ENCODE peak calls at places on chromosomes 6 and 20, in four cellular contexts. W, L, T and E are unnamed samples.

GRCh38 chr6:29763491-29764289 is 40.5 kb downstream of the HLA-F start:
- DNase-seq in W (peak), L (peak), T (peak), E (peak)

GRCh38 chr20:4016349-4017050 is 1.1 kb upstream of the RNF24 start:
- DNase-seq in W (no peak), L (no peak), T (no peak), E (no peak)

GRCh38 chr20:9685011-9685410 is 153.9 kb downstream of the PAK5 start:
- DNase-seq in W (no peak), L (no peak), T (no peak), E (no peak)

GRCh38 chr6:40378071-40378724 is 209.0 kb downstream of the LRFN2 start:
- DNase-seq in W (no peak), L (no peak), T (no peak), E (no peak)

GRCh38 chr6:44742201-44742600 is 354.7 kb downstream of the CDC5L start:
- DNase-seq in W (no peak), L (no peak), T (no peak), E (no peak)

GRCh38 chr20:48721324-48722001 is 106.3 kb downstream of the PREX1 start:
- DNase-seq in W (no peak), L (peak), T (no peak), E (no peak)

GRCh38 chr6:114362396-114362795 is 19.6 kb upstream of the HS3ST5 start:
- DNase-seq in W (no peak), L (no peak), T (no peak), E (no peak)

GRCh38 chr20:708956-709355 is 33.4 kb upstream of the SCRT2 start:
- DNase-seq in W (no peak), L (no peak), T (no peak), E (no peak)

GRCh38 chr6:116945809-116946208 is 68.8 kb downstream of the RFX6 start:
- DNase-seq in W (no peak), L (peak), T (no peak), E (no peak)

GRCh38 chr6:149450679-149451360 is 34.0 kb downstream of the ZC3H12D start:
- DNase-seq in W (peak), L (no peak), T (no peak), E (peak)

GRCh38 chr20:2397091-2397490 is 16.4 kb downstream of the TGM6 start:
- DNase-seq in W (no peak), L (no peak), T (no peak), E (no peak)

GRCh38 chr20:52847739-52848359 is 124.3 kb upstream of the TSHZ2 start:
- DNase-seq in W (no peak), L (no peak), T (no peak), E (no peak)

GRCh38 chr6:9532621-9533557 is 882.0 kb downstream of the TFAP2A start:
- DNase-seq in W (peak), L (peak), T (no peak), E (peak)

GRCh38 chr6:29676981-29677601 is 3.9 kb downstream of the ZFP57 start:
- DNase-seq in W (peak), L (peak), T (no peak), E (peak)

GRCh38 chr6:44855562-44856494 is 468.3 kb downstream of the CDC5L start:
- DNase-seq in W (peak), L (peak), T (peak), E (peak)

GRCh38 chr6:161066511-161066910 is 74.9 kb downstream of the MAP3K4 start:
- DNase-seq in W (peak), L (no peak), T (peak), E (peak)

GRCh38 chr6:129845696-129846095 is 15.4 kb downstream of the TMEM244 start:
- DNase-seq in W (no peak), L (no peak), T (no peak), E (no peak)

GRCh38 chr6:34709386-34709785 is 12.8 kb upstream of the ILRUN start:
- DNase-seq in W (no peak), L (peak), T (peak), E (peak)

GRCh38 chr6:31534521-31535040 is 5.8 kb downstream of the MCCD1 start:
- DNase-seq in W (no peak), L (no peak), T (no peak), E (no peak)

GRCh38 chr20:36235892-36236785 is at the start of gene AAR2:
- DNase-seq in W (peak), L (peak), T (peak), E (peak)

GRCh38 chr6:12614468-12614867 is 102.1 kb upstream of the PHACTR1 start:
- DNase-seq in W (peak), L (peak), T (no peak), E (peak)

GRCh38 chr6:11770546-11771466 is 7.8 kb downstream of the ADTRP start:
- DNase-seq in W (peak), L (peak), T (peak), E (peak)

GRCh38 chr20:62018437-62019143 is 47.1 kb downstream of the TAF4 start:
- DNase-seq in W (no peak), L (no peak), T (no peak), E (no peak)

GRCh38 chr6:71298459-71298858 is 9.8 kb downstream of the OGFRL1 start:
- DNase-seq in W (no peak), L (no peak), T (no peak), E (no peak)

GRCh38 chr6:14035448-14035847 is 82.1 kb upstream of the CD83 start:
- DNase-seq in W (peak), L (peak), T (peak), E (peak)

GRCh38 chr6:3750324-3751018 is 1.0 kb downstream of the PXDC1 start:
- DNase-seq in W (peak), L (peak), T (peak), E (peak)